ENCODE peak calls at places on chromosomes 11 and 22, in six cellular contexts. U, Q, Z, K, A and D are unnamed samples.

GRCh38 chr22:40819741-40820140 is 595 bp upstream of the SLC25A17 start:
- DNase-seq in U (peak; percentile 16), Q (no peak), Z (no peak), K (no peak), A (peak; percentile 34), D (no peak)

GRCh38 chr11:119273721-119274120 is 43.2 kb downstream of the MCAM start:
- DNase-seq in U (no peak), Q (no peak), Z (no peak), K (no peak), A (no peak), D (no peak)

GRCh38 chr11:46555269-46556054 is 38.4 kb downstream of the AMBRA1 start:
- DNase-seq in U (no peak), Q (no peak), Z (no peak), K (no peak), A (peak; percentile 60), D (no peak)

GRCh38 chr11:2521681-2522630 is 77.1 kb downstream of the KCNQ1 start:
- DNase-seq in U (no peak), Q (no peak), Z (no peak), K (peak; percentile 22), A (no peak), D (no peak)

GRCh38 chr11:112082729-112083128 is 3.8 kb downstream of the TIMM8B start:
- DNase-seq in U (no peak), Q (no peak), Z (no peak), K (no peak), A (no peak), D (no peak)

GRCh38 chr11:134517621-134518293 is 105.7 kb upstream of the B3GAT1 start:
- DNase-seq in U (no peak), Q (no peak), Z (no peak), K (peak; percentile 25), A (no peak), D (no peak)

GRCh38 chr22:32532819-32533128 is 58.2 kb downstream of the FBXO7 start:
- DNase-seq in U (no peak), Q (no peak), Z (no peak), K (no peak), A (no peak), D (no peak)

GRCh38 chr11:68471360-68472340 is 11.1 kb downstream of the PPP6R3 start:
- DNase-seq in U (no peak), Q (no peak), Z (no peak), K (no peak), A (peak; percentile 30), D (no peak)

GRCh38 chr11:72752088-72752914 is at the start of gene ARAP1:
- DNase-seq in U (peak; percentile 70), Q (peak; percentile 91), Z (peak; percentile 68), K (peak; percentile 85), A (peak; percentile 58), D (no peak)

GRCh38 chr11:17740649-17741235 is 6.2 kb downstream of the KCNC1 start:
- DNase-seq in U (no peak), Q (no peak), Z (no peak), K (no peak), A (no peak), D (no peak)

GRCh38 chr22:42303304-42304020 is 33.0 kb upstream of the TCF20 start:
- DNase-seq in U (no peak), Q (no peak), Z (no peak), K (no peak), A (no peak), D (no peak)

GRCh38 chr22:33013051-33013450 is 45.1 kb downstream of the SYN3 start:
- DNase-seq in U (no peak), Q (no peak), Z (no peak), K (no peak), A (no peak), D (no peak)

GRCh38 chr11:5366856-5367255 is 15.5 kb downstream of the OR51B6 start:
- DNase-seq in U (no peak), Q (no peak), Z (no peak), K (no peak), A (peak; percentile 28), D (no peak)

GRCh38 chr11:116234989-116235567 is 537.7 kb downstream of the BUD13 start:
- DNase-seq in U (no peak), Q (no peak), Z (no peak), K (no peak), A (no peak), D (no peak)

GRCh38 chr11:64917663-64917995 is 620 bp upstream of the ATG2A start:
- DNase-seq in U (no peak), Q (no peak), Z (no peak), K (no peak), A (no peak), D (no peak)

GRCh38 chr11:134207538-134208239 is 16.1 kb downstream of the NCAPD3 start:
- DNase-seq in U (no peak), Q (no peak), Z (peak; percentile 11), K (peak; percentile 50), A (peak; percentile 22), D (no peak)

GRCh38 chr11:78465169-78465942 is 47.7 kb upstream of the GAB2 start:
- DNase-seq in U (no peak), Q (no peak), Z (no peak), K (no peak), A (no peak), D (no peak)

GRCh38 chr11:10592331-10592730 is 23.9 kb upstream of the LYVE1 start:
- DNase-seq in U (peak; percentile 18), Q (no peak), Z (no peak), K (no peak), A (peak; percentile 94), D (no peak)

GRCh38 chr22:41048791-41049717 is 43.3 kb upstream of the EP300 start:
- DNase-seq in U (no peak), Q (no peak), Z (no peak), K (peak; percentile 86), A (peak; percentile 77), D (no peak)

GRCh38 chr11:104337273-104337672 is 173.3 kb upstream of the PDGFD start:
- DNase-seq in U (no peak), Q (no peak), Z (no peak), K (no peak), A (no peak), D (no peak)

GRCh38 chr22:22556995-22557925 is 1.8 kb downstream of the PRAME start:
- DNase-seq in U (no peak), Q (peak; percentile 58), Z (peak; percentile 85), K (no peak), A (no peak), D (no peak)

GRCh38 chr11:102761646-102762238 is 18.7 kb downstream of the MMP10 start:
- DNase-seq in U (no peak), Q (no peak), Z (no peak), K (no peak), A (peak; percentile 15), D (no peak)

GRCh38 chr22:49091917-49092545 is 735.6 kb downstream of the BRD1 start:
- DNase-seq in U (no peak), Q (no peak), Z (no peak), K (no peak), A (no peak), D (no peak)

GRCh38 chr11:131658952-131659351 is 288.5 kb downstream of the NTM start:
- DNase-seq in U (no peak), Q (no peak), Z (no peak), K (no peak), A (no peak), D (no peak)

GRCh38 chr22:47918276-47918928 is 1156.0 kb downstream of the TBC1D22A start:
- DNase-seq in U (no peak), Q (no peak), Z (no peak), K (no peak), A (no peak), D (no peak)

GRCh38 chr11:8086001-8086479 is 5.0 kb downstream of the TUB start:
- DNase-seq in U (no peak), Q (no peak), Z (peak; percentile 87), K (no peak), A (no peak), D (no peak)

GRCh38 chr11:119691020-119691666 is 37.9 kb downstream of the NECTIN1 start:
- DNase-seq in U (no peak), Q (no peak), Z (no peak), K (no peak), A (no peak), D (no peak)

GRCh38 chr11:70694371-70694770 is 296.0 kb downstream of the CTTN start:
- DNase-seq in U (no peak), Q (no peak), Z (no peak), K (no peak), A (no peak), D (no peak)

GRCh38 chr22:26474687-26475086 is 8.9 kb downstream of the HPS4 start:
- DNase-seq in U (no peak), Q (no peak), Z (no peak), K (no peak), A (no peak), D (no peak)

GRCh38 chr22:23233746-23234408 is 53.6 kb downstream of the BCR start:
- DNase-seq in U (no peak), Q (no peak), Z (no peak), K (peak; percentile 69), A (peak; percentile 70), D (no peak)

GRCh38 chr11:114053406-114053805 is 6.1 kb upstream of the ZBTB16 start:
- DNase-seq in U (no peak), Q (no peak), Z (no peak), K (no peak), A (no peak), D (no peak)

GRCh38 chr22:17115311-17115710 is 5.8 kb downstream of the TMEM121B start:
- DNase-seq in U (no peak), Q (no peak), Z (no peak), K (no peak), A (no peak), D (no peak)

GRCh38 chr11:85052636-85053035 is 574.5 kb downstream of the DLG2 start:
- DNase-seq in U (no peak), Q (no peak), Z (no peak), K (no peak), A (no peak), D (no peak)

GRCh38 chr11:34425863-34426262 is 12.9 kb upstream of the CAT start:
- DNase-seq in U (no peak), Q (no peak), Z (no peak), K (no peak), A (peak; percentile 63), D (no peak)

GRCh38 chr11:133082453-133082781 is 449.9 kb downstream of the OPCML start:
- DNase-seq in U (no peak), Q (no peak), Z (peak; percentile 14), K (no peak), A (no peak), D (peak; percentile 100)

GRCh38 chr11:106389096-106389495 is 311.6 kb downstream of the AASDHPPT start:
- DNase-seq in U (no peak), Q (no peak), Z (no peak), K (no peak), A (peak; percentile 75), D (no peak)

GRCh38 chr11:131888230-131888826 is 517.9 kb downstream of the NTM start:
- DNase-seq in U (no peak), Q (no peak), Z (no peak), K (no peak), A (peak; percentile 93), D (no peak)

GRCh38 chr22:43823353-43823908 is 11.3 kb upstream of the EFCAB6 start:
- DNase-seq in U (peak; percentile 63), Q (peak; percentile 68), Z (no peak), K (no peak), A (no peak), D (peak; percentile 40)